ENCODE peak calls at places on chromosomes 16 and 17, in five cellular contexts. R is fibroblast of pulmonary artery; Z is heart right ventricle; F is lower lobe of right lung; L is CD8-positive, alpha-beta T cell. B is an unnamed sample.

GRCh38 chr17:68290268-68290954 is 516 bp downstream of the SLC16A6 start:
- DNase-seq in F (peak), R (no peak), L (peak), Z (peak), B (peak)

GRCh38 chr16:87541004-87541881 is 48.4 kb upstream of the ZCCHC14 start:
- DNase-seq in L (no peak), F (no peak), Z (peak), R (peak), B (no peak)

GRCh38 chr17:59890720-59891119 is 2.0 kb downstream of the TUBD1 start:
- DNase-seq in R (peak), Z (no peak), F (no peak), L (no peak), B (no peak)

GRCh38 chr17:47704781-47705180 is 10.8 kb downstream of the TBKBP1 start:
- DNase-seq in Z (no peak), L (no peak), R (no peak), F (peak), B (peak)

GRCh38 chr16:81403601-81404391 is 40.8 kb upstream of the CMIP start:
- DNase-seq in R (peak), Z (peak), F (peak), L (peak), B (peak)

GRCh38 chr16:88585269-88585668 is 15.1 kb downstream of the ZC3H18 start:
- DNase-seq in L (no peak), R (no peak), F (no peak), Z (no peak), B (no peak)

GRCh38 chr17:58328195-58329034 is at the start of gene TSPOAP1:
- DNase-seq in R (no peak), Z (no peak), F (peak), L (peak), B (peak)

GRCh38 chr17:41326173-41327145 is 10.9 kb upstream of the KRTAP17-1 start:
- DNase-seq in R (no peak), Z (no peak), F (no peak), L (peak), B (no peak)

GRCh38 chr16:66365588-66365987 is 903 bp upstream of the CDH5 start:
- DNase-seq in R (peak), L (no peak), F (no peak), Z (peak), B (no peak)

GRCh38 chr17:29835438-29836351 is 94.3 kb downstream of the SSH2 start:
- DNase-seq in L (no peak), Z (no peak), F (peak), R (peak), B (no peak)

GRCh38 chr16:70696952-70697600 is 11.2 kb upstream of the MTSS2 start:
- DNase-seq in F (peak), L (peak), Z (no peak), R (no peak), B (no peak)

GRCh38 chr17:17836818-17837379 is at the start of gene SREBF1:
- DNase-seq in F (peak), R (peak), Z (peak), L (peak), B (peak)

GRCh38 chr17:80546267-80546666 is 1.6 kb downstream of the RPTOR start:
- DNase-seq in F (no peak), L (no peak), R (no peak), Z (no peak), B (no peak)

GRCh38 chr17:63070031-63070430 is 104.0 kb downstream of the TANC2 start:
- DNase-seq in R (no peak), Z (no peak), F (no peak), L (no peak), B (no peak)

GRCh38 chr17:42409467-42410351 is 13.3 kb downstream of the CAVIN1 start:
- DNase-seq in F (peak), R (peak), L (no peak), Z (peak), B (no peak)

GRCh38 chr17:14776791-14777190 is 475.9 kb downstream of the HS3ST3B1 start:
- DNase-seq in Z (no peak), L (no peak), R (no peak), F (no peak), B (no peak)

GRCh38 chr16:22813946-22814325 is at the start of gene HS3ST2:
- DNase-seq in Z (peak), R (peak), F (peak), L (no peak), B (peak)
- H3K4me3 ChIP-seq in Z (peak), R (no peak), F (peak), L (no peak), B (peak)

GRCh38 chr16:1309888-1310831 is 724 bp downstream of the UBE2I start:
- DNase-seq in Z (peak), F (peak), L (peak), R (peak), B (no peak)
- H3K4me3 ChIP-seq in Z (peak), F (peak), L (peak), R (peak), B (peak)

DNA sequence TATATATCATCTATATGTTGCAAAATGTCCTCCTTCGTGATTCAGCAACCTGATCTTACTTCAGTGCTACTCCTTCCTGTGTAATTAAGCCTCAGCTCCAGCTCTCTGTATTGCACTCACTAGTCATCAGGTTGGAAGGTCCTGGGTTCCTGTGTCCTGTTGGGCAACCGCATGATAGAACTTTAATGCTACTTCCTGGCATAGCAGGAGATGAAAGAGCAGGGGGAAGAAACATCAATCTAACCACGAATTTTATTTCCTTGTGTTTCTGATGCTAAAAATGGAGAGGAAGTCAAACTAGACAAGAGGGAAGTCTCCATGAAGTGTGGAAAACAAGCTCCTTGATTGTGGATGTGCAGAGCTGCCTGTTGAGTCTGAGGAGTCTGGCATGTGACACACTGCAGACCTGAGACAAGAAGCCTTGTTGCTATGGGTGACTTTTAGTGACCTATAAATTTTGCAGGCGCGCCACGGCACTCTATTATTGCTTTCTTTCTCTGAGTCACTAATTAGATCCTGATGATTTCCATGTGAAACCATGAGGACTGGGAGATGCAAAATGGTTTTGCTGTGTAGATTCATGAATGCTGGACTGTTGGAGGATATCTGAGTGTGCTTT is 25.6 kb downstream of the IGSF6 start:
- DNase-seq in R (peak), F (no peak), L (no peak), Z (no peak), B (no peak)
- H3K4me3 ChIP-seq in R (no peak), F (no peak), L (no peak), Z (no peak), B (no peak)

DNA sequence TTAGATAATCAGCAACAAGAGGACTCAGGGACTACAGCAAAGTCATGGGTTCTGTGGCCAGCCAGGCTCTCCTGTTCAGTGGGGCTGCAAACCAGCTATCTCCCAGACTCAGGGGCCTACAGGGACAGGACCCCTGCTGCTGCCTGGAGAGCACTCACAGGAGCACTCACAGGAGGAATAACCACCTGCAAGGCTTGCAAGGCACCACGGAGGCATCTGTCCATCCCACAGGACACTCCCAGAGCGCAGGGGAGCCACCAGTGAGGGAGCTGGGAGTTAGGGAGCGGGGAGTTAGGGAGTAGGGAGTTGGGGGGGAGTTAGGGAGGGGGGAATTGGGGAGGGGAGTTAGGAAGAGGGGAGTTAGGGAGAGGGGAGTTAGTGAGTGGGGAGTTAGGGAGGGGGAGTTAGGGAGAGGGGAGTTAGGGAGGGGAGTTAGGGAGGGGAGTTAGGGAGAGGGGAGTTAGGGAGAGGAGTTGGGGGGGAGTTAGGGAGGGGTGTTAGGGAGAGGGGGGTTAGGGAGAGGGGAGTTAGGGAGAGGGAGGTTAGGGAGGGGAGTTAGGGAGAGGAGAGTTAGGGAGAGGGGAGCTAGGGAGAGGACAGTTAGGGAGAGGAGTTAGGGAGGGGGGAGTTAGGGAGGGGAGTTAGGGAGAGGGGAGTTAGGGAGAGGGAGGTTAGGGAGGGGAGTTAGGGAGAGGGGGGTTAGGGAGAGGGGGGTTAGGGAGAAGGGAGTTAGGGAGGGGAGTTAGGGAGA is 5.7 kb downstream of the CANT1 start:
- DNase-seq in R (no peak), Z (no peak), F (no peak), L (no peak), B (peak)
- H3K4me3 ChIP-seq in R (no peak), Z (no peak), F (no peak), L (no peak), B (no peak)

GRCh38 chr17:77802333-77802615 is 156.2 kb upstream of the TNRC6C start:
- DNase-seq in F (no peak), Z (no peak), L (no peak), R (no peak), B (peak)
- H3K4me3 ChIP-seq in F (no peak), Z (no peak), L (no peak), R (no peak), B (no peak)

GRCh38 chr17:81683208-81683583 is 401 bp downstream of the ARL16 start:
- DNase-seq in R (no peak), F (no peak), L (no peak), Z (no peak), B (no peak)

GRCh38 chr17:81683584-81684441 is at the start of the genes ARL16 and HGS:
- DNase-seq in Z (peak), F (peak), L (peak), R (peak), B (peak)

GRCh38 chr17:81686614-81687013 is 2.8 kb downstream of the HGS start:
- DNase-seq in L (no peak), R (no peak), Z (no peak), F (no peak), B (no peak)

GRCh38 chr17:81684442-81684911 is 666 bp downstream of the HGS start:
- DNase-seq in Z (no peak), R (no peak), F (no peak), L (no peak), B (no peak)

GRCh38 chr17:81685108-81685507 is 1.3 kb downstream of the HGS start:
- DNase-seq in R (peak), Z (no peak), L (peak), F (no peak), B (no peak)
- H3K4me3 ChIP-seq in R (peak), Z (peak), L (peak), F (peak), B (peak)

DNA sequence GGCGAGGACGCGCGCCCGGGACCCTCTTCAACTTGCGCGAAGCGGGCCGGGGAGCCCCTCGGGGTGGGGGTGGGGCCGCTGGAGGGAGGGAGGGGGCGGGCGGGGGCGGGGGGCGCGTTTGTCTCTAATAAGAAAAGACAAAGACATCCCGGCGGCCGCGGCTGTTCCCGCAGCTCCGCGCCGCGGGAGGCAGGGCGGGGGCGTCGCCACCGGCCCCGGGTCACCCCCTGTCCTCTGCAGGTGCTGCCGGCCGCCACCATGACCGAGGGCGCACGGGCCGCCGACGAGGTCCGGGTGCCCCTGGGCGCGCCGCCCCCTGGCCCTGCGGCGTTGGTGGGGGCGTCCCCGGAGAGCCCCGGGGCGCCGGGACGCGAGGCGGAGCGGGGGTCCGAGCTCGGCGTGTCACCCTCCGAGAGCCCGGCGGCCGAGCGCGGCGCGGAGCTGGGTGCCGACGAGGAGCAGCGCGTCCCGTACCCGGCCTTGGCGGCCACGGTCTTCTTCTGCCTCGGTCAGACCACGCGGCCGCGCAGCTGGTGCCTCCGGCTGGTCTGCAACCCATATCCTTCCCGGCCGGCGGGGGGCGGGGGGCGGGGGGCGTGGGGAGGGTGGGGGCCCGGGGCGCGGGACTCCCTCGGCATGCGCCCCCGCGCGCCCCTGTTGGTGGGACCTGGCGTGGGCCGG is 714 bp downstream of the CACNA1H start:
- DNase-seq in F (no peak), Z (no peak), L (no peak), R (no peak), B (no peak)
- H3K4me3 ChIP-seq in F (peak), Z (peak), L (no peak), R (no peak), B (no peak)

GRCh38 chr16:21158208-21159110 is at the start of gene LDAF1:
- DNase-seq in Z (peak), L (peak), F (peak), R (peak), B (peak)

GRCh38 chr16:21161211-21161610 is 2.7 kb downstream of the LDAF1 start:
- DNase-seq in L (no peak), F (no peak), R (peak), Z (no peak), B (no peak)

GRCh38 chr16:21159281-21159951 is 942 bp downstream of the LDAF1 start:
- DNase-seq in Z (peak), R (no peak), F (peak), L (peak), B (peak)

GRCh38 chr16:21162661-21163151 is 4.2 kb downstream of the LDAF1 start:
- DNase-seq in R (peak), Z (peak), F (no peak), L (no peak), B (no peak)

GRCh38 chr16:21160276-21160675 is 1.8 kb downstream of the LDAF1 start:
- DNase-seq in L (no peak), F (no peak), R (no peak), Z (no peak), B (no peak)
- H3K4me3 ChIP-seq in L (no peak), F (no peak), R (no peak), Z (peak), B (no peak)

B was measured in kidney.